ENCODE peak calls at places on chromosomes 4 and X, in six cellular contexts. Z, X, D, N, K and Q are unnamed samples. For H3K79me2, the result is how much of the 10 kb centered on the place peaks cover.

GRCh38 chr4:56229947-56230346 is 157.3 kb downstream of the AASDH start:
- DNase-seq in N (no peak), Z (no peak), D (no peak), X (no peak), K (no peak), Q (no peak)

GRCh38 chrX:46587158-46587557 is 13.6 kb downstream of the CHST7 start:
- DNase-seq in K (peak), N (no peak), X (no peak), Z (no peak), D (no peak), Q (no peak)

GRCh38 chr4:1293981-1294380 is 4.3 kb downstream of the MAEA start:
- DNase-seq in N (no peak), X (no peak), D (no peak), Z (no peak), K (peak), Q (no peak)

GRCh38 chr4:24024597-24024996 is 134.8 kb upstream of the PPARGC1A start:
- DNase-seq in D (no peak), Z (no peak), X (no peak), K (no peak), N (no peak), Q (no peak)

GRCh38 chrX:116862340-116862739 is 399.6 kb upstream of the CT83 start:
- DNase-seq in Z (no peak), K (no peak), X (no peak), D (no peak), N (no peak), Q (no peak)

GRCh38 chr4:155984398-155984797 is 30.7 kb upstream of the CTSO start:
- DNase-seq in D (no peak), Z (no peak), X (no peak), N (no peak), K (no peak), Q (no peak)

GRCh38 chr4:74364649-74365491 is at the start of gene EREG:
- DNase-seq in K (peak), N (no peak), Z (no peak), D (peak), X (peak), Q (peak)

GRCh38 chrX:49987651-49988050 is 65.3 kb downstream of the CLCN5 start:
- DNase-seq in X (no peak), N (no peak), K (no peak), D (no peak), Z (no peak), Q (no peak)

GRCh38 chr4:110636231-110636676 is 13.4 kb upstream of the PITX2 start:
- DNase-seq in Z (no peak), K (no peak), X (no peak), D (peak), N (no peak), Q (peak)

GRCh38 chrX:1453390-1453783 is 678 bp upstream of the ASMTL start:
- DNase-seq in K (no peak), Z (no peak), D (no peak), X (no peak), N (no peak), Q (no peak)

GRCh38 chr4:116122131-116122530 is 963.2 kb downstream of the TRAM1L1 start:
- DNase-seq in X (no peak), K (peak), D (no peak), Z (peak), N (no peak), Q (no peak)

GRCh38 chr4:42151568-42152506 is 618 bp downstream of the BEND4 start:
- DNase-seq in Z (no peak), D (no peak), N (no peak), K (no peak), X (peak), Q (peak)

GRCh38 chr4:70705146-70705855 is 16.5 kb upstream of the RUFY3 start:
- DNase-seq in K (peak), N (peak), X (peak), Z (peak), D (no peak), Q (peak)

GRCh38 chrX:50343917-50344316 is 126.7 kb downstream of the DGKK start:
- DNase-seq in X (no peak), Z (no peak), D (no peak), K (no peak), N (no peak), Q (no peak)

GRCh38 chrX:40912576-40912975 is 172.7 kb upstream of the USP9X start:
- DNase-seq in N (no peak), D (no peak), Z (peak), K (no peak), X (no peak), Q (no peak)

GRCh38 chr4:24604558-24605214 is 20.3 kb upstream of the DHX15 start:
- DNase-seq in D (no peak), Z (peak), K (no peak), N (no peak), X (no peak), Q (no peak)

GRCh38 chr4:16687011-16687410 is 211.4 kb downstream of the LDB2 start:
- DNase-seq in K (no peak), D (no peak), N (no peak), Z (no peak), X (no peak), Q (no peak)

GRCh38 chr4:105277702-105278101 is 131.0 kb downstream of the TET2 start:
- DNase-seq in Z (no peak), N (no peak), K (no peak), X (no peak), D (no peak), Q (no peak)

GRCh38 chr4:650951-651883 is 22.9 kb downstream of the ATP5ME start:
- DNase-seq in D (no peak), K (no peak), X (no peak), Z (no peak), N (no peak), Q (peak)

GRCh38 chrX:4830880-4831557 is 1117.6 kb upstream of the PRKX start:
- DNase-seq in D (no peak), K (peak), N (peak), Z (peak), X (no peak), Q (no peak)

GRCh38 chrX:356385-357034 is 30.2 kb downstream of the PPP2R3B start:
- DNase-seq in X (no peak), N (no peak), Z (peak), K (peak), D (no peak), Q (no peak)

GRCh38 chr4:143486314-143486713 is 27.2 kb upstream of the SMARCA5 start:
- DNase-seq in N (no peak), K (no peak), D (no peak), X (no peak), Z (peak), Q (no peak)

GRCh38 chr4:165760182-165760581 is 112.9 kb upstream of the TLL1 start:
- DNase-seq in Z (no peak), N (no peak), K (no peak), D (no peak), X (no peak), Q (no peak)

GRCh38 chrX:101206471-101206870 is 13.1 kb upstream of the DRP2 start:
- DNase-seq in D (peak), X (no peak), K (peak), N (peak), Z (peak), Q (peak)

GRCh38 chrX:28312259-28312658 is 275.0 kb upstream of the IL1RAPL1 start:
- DNase-seq in K (no peak), X (no peak), Z (peak), D (no peak), N (no peak), Q (no peak)

GRCh38 chr4:472881-473574 is 25.9 kb downstream of the ZNF721 start:
- DNase-seq in N (no peak), D (no peak), Z (no peak), X (no peak), K (peak), Q (peak)

GRCh38 chrX:7117587-7117986 is 29.9 kb upstream of the STS start:
- DNase-seq in X (peak), Z (no peak), K (no peak), N (no peak), D (no peak), Q (no peak)

GRCh38 chrX:118353081-118353850 is 7.4 kb downstream of the WDR44 start:
- DNase-seq in Z (no peak), N (no peak), X (no peak), K (no peak), D (no peak), Q (no peak)

GRCh38 chrX:54357414-54358377 is at the start of gene WNK3:
- DNase-seq in X (peak), Z (peak), D (no peak), N (peak), K (peak), Q (peak)

GRCh38 chr4:185471235-185472062 is at the start of gene CCDC110:
- DNase-seq in Z (peak), K (peak), X (peak), D (peak), N (peak), Q (peak)
- H3K79me2 ChIP-seq in Z (under half), K (under half), X (under half), D (under half), N (under half), Q (under half)

GRCh38 chr4:158168606-158169005 is 4.2 kb downstream of the GASK1B start:
- DNase-seq in K (no peak), N (peak), D (no peak), X (no peak), Z (no peak), Q (no peak)

GRCh38 chr4:158171456-158171790 is 1.4 kb downstream of the GASK1B start:
- DNase-seq in X (no peak), K (no peak), Z (no peak), N (no peak), D (no peak), Q (no peak)

GRCh38 chr4:158170691-158171455 is 2.0 kb downstream of the GASK1B start:
- DNase-seq in X (peak), Z (peak), D (no peak), N (peak), K (peak), Q (no peak)

GRCh38 chr4:158169516-158169915 is 3.3 kb downstream of the GASK1B start:
- DNase-seq in K (peak), D (no peak), Z (no peak), X (no peak), N (no peak), Q (no peak)

DNA sequence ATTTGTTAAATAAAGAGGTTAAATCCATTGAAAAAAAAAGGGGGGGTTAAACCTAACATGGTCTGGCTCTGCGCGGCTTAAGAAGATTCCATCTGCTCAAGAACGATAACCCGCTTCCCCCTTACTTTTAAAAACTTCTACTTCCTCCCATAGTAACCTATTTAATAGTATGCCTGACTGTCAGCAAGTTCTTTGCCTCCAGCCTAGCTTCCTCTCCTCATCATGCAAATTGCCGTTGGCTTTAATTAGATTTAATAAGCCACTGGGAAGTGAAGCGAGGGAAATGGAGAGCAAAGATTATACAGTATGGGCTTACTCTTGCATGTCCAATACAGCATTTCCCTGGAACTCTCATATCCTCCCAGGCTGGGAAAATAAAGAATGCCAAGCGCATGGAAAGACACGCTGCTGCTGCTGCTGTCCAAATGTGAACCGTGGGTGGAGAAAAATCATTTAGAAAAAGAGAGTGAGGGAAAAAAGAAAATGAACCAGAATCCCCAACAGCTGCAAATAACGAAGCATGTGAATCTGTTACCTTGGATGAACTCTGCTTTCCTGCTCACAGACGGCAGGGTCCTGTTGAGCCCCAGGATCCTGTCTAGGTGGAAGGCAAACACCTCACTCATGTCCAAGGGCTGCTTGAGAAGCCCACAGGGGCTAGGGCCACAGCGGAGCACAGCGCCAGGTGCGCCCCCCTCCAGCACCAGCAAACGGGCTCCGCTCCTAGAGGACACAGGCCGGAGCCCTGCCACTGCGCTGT is 2.7 kb downstream of the GASK1B start:
- DNase-seq in D (no peak), Z (no peak), K (peak), X (no peak), N (peak), Q (no peak)
- H3K79me2 ChIP-seq in D (under half), Z (under half), K (under half), X (under half), N (half or more), Q (under half)

DNA sequence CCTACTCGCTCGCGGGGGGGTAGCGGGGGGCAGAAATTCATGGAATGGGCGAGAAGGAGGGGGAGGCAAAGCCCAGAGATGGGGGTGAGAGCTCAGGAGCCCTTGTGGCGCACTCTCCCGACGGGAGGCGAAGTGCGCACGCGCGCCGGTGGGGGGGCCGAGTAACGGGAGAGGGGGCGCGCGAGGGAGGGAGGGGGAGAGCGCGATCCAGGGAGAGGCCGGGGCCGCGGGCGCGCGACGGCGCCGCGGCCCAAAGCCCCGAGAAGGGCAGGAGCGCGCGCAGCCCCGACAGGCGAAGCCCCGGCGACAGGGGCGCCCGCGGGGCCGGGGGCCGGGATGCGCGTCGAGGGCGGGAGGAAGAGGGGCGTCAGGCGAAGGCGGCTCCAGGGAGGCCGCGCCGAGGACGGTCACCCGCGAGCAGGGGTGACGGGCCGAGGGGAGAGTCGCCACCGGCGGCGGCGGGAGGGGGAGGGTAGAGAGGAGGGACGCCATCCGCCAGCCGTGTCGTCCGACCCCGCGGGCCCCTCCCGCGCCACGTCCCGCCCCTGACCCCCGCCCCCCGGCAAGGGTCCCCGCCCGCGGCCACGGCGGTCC is 417 bp downstream of the MECP2 start:
- DNase-seq in N (peak), K (peak), Z (peak), X (peak), D (no peak), Q (peak)
- H3K79me2 ChIP-seq in N (under half), K (under half), Z (half or more), X (under half), D (under half), Q (under half)

GRCh38 chrX:104972737-104973136 is 247.8 kb downstream of the TEX13A start:
- DNase-seq in X (no peak), Z (peak), D (no peak), K (no peak), N (no peak), Q (no peak)
- H3K79me2 ChIP-seq in X (under half), Z (under half), D (under half), K (under half), N (under half), Q (under half)

GRCh38 chr4:183100298-183100599 is 1.2 kb downstream of the WWC2 start:
- DNase-seq in D (no peak), N (no peak), X (no peak), Z (no peak), K (no peak), Q (no peak)
- H3K79me2 ChIP-seq in D (half or more), N (half or more), X (under half), Z (half or more), K (half or more), Q (half or more)

DNA sequence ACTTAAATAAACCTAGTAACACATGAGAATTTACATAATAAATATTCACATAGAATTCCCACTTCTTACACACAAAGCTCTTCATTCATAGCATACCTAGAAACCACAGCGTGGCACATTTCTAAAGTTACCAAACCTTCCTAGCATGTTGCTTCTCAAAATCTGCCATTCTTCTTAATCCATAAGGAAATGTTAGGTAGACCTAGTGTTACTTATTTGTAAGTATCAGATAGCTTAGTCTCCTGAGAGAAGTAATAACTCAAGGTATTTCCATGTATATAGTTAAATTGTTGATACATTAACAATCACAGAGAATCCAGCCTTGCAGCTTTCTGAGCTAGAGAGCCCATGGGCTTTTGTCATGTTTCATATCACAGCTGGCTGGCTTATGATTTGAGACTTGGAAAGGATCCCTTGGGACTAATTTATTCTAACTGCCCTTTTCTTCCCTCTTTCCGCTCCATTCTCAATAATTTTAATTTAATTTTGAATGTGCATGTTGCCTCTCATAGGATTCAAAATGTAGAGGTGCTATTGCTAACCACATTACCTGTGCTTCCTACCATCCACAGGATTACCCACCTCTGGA is 17.6 kb downstream of the SH3RF1 start:
- DNase-seq in D (no peak), Z (no peak), X (no peak), K (peak), N (no peak), Q (no peak)
- H3K79me2 ChIP-seq in D (half or more), Z (half or more), X (under half), K (half or more), N (under half), Q (half or more)

DNA sequence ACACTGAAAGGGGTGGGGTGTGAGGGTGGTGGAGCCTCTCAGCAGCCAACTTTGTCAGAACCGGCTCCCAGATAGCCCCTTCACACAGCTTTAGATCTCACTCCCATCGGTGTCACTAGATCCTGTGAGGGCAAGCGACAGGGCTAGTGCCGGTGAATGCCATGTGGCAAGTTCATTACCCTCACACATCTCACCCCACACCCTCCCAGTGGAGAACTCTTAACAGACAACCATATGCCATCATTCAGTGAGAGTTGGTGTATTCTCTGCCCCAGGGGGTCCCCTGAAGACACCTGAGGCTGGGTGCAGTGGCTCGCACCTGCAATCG is 15.3 kb downstream of the SEPTIN6 start:
- DNase-seq in Z (no peak), N (no peak), D (no peak), X (no peak), K (no peak), Q (no peak)
- H3K79me2 ChIP-seq in Z (under half), N (under half), D (under half), X (under half), K (under half), Q (under half)